ENCODE peak calls at places on chromosomes 1 and 21, in six cellular contexts. H is endodermal cell; I is fibroblast of lung; Y is C1 segment of cervical spinal cord; W is stimulated activated CD8-positive, alpha-beta memory T cell treated with anti-CD3 and anti-CD28 coated beads, Interleukin-15, amount 100 ng/mL, for 1 hour; L is Daoy. A is an unnamed sample.

GRCh38 chr1:193335797-193336428 is 149.5 kb upstream of the B3GALT2 start:
- DNase-seq in W (no peak), Y (no peak), I (peak; percentile 49), H (no peak), L (no peak), A (no peak)

GRCh38 chr1:10867138-10867721 is 70.8 kb upstream of the CASZ1 start:
- DNase-seq in L (peak; percentile 61), I (peak; percentile 10), W (peak; percentile 28), Y (no peak), H (peak; percentile 89), A (peak; percentile 53)

GRCh38 chr1:201709564-201710295 is 119.2 kb upstream of the IPO9 start:
- DNase-seq in H (peak; percentile 95), Y (peak; percentile 43), W (peak; percentile 7), L (peak; percentile 80), I (peak; percentile 65), A (peak; percentile 67)

GRCh38 chr1:29379438-29380073 is 143.2 kb downstream of the PTPRU start:
- DNase-seq in L (peak; percentile 57), W (no peak), I (peak; percentile 61), Y (no peak), H (peak; percentile 81), A (peak; percentile 24)

GRCh38 chr1:243421784-243422183 is 165.9 kb downstream of the SDCCAG8 start:
- DNase-seq in I (peak; percentile 72), Y (no peak), H (peak; percentile 71), W (no peak), L (peak; percentile 92), A (peak; percentile 93)

GRCh38 chr1:235867903-235868469 is 1.3 kb upstream of the LYST start:
- DNase-seq in H (no peak), L (no peak), I (no peak), Y (no peak), W (peak; percentile 17), A (peak; percentile 20)

GRCh38 chr1:212401838-212402582 is 12.7 kb downstream of the PACC1 start:
- DNase-seq in L (no peak), W (no peak), H (peak; percentile 8), I (peak; percentile 58), Y (no peak), A (no peak)

GRCh38 chr1:22575532-22576147 is 12.4 kb downstream of the EPHA8 start:
- DNase-seq in L (no peak), I (no peak), W (no peak), H (no peak), Y (no peak), A (no peak)

GRCh38 chr1:245963649-245964048 is 543.4 kb downstream of the SMYD3 start:
- DNase-seq in Y (no peak), I (no peak), H (no peak), W (no peak), L (no peak), A (no peak)

GRCh38 chr1:47682786-47683350 is 245.0 kb downstream of the FOXD2 start:
- DNase-seq in W (no peak), L (no peak), H (peak; percentile 49), Y (no peak), I (no peak), A (no peak)

GRCh38 chr1:241706967-241707366 is 54.9 kb downstream of the WDR64 start:
- DNase-seq in W (no peak), L (peak; percentile 84), H (no peak), Y (no peak), I (no peak), A (peak; percentile 35)

GRCh38 chr1:69246721-69247120 is 321.0 kb upstream of the LRRC7 start:
- DNase-seq in L (no peak), W (no peak), H (no peak), Y (no peak), I (peak; percentile 1), A (no peak)

GRCh38 chr1:91165033-91165654 is 143.3 kb upstream of the ZNF644 start:
- DNase-seq in I (peak; percentile 53), W (peak; percentile 37), Y (peak; percentile 18), L (peak; percentile 81), H (peak; percentile 98), A (peak; percentile 72)

GRCh38 chr1:205652984-205653383 is 21.2 kb upstream of the ELK4 start:
- DNase-seq in H (no peak), I (no peak), W (no peak), L (no peak), Y (no peak), A (no peak)

GRCh38 chr1:46804027-46804889 is 5.4 kb downstream of the CYP4B1 start:
- DNase-seq in I (no peak), Y (no peak), W (no peak), H (no peak), L (no peak), A (no peak)

GRCh38 chr21:46153259-46154154 is 1.9 kb downstream of the FTCD start:
- DNase-seq in Y (no peak), H (peak; percentile 94), I (peak; percentile 59), W (peak; percentile 24), L (peak; percentile 69), A (no peak)

GRCh38 chr1:178417858-178418257 is 78.9 kb downstream of the CLEC20A start:
- DNase-seq in L (peak; percentile 55), W (no peak), H (no peak), I (peak; percentile 93), Y (no peak), A (no peak)

GRCh38 chr1:153880962-153881361 is 41.8 kb downstream of the GATAD2B start:
- DNase-seq in L (peak; percentile 89), H (no peak), I (peak; percentile 97), Y (peak; percentile 68), W (no peak), A (peak; percentile 19)

GRCh38 chr21:44464351-44464750 is 9.0 kb downstream of the LRRC3 start:
- DNase-seq in H (no peak), L (no peak), W (no peak), Y (no peak), I (no peak), A (no peak)

GRCh38 chr1:168465942-168466702 is 77.7 kb downstream of the XCL2 start:
- DNase-seq in I (peak; percentile 36), Y (no peak), H (no peak), W (no peak), L (peak; percentile 74), A (peak; percentile 76)

GRCh38 chr21:15293251-15293650 is 228.5 kb upstream of the NRIP1 start:
- DNase-seq in H (peak; percentile 59), Y (no peak), W (no peak), L (peak; percentile 27), I (peak; percentile 86), A (no peak)

GRCh38 chr1:235207202-235207565 is 46.1 kb upstream of the RBM34 start:
- DNase-seq in H (no peak), Y (no peak), L (no peak), W (peak; percentile 9), I (no peak), A (peak; percentile 85)